ENCODE peak calls at places on chromosomes 7 and 10, in five cellular contexts. One of them, this sample, is unnamed. For H3K9me3, the result is how much of the 10 kb centered on the place peaks cover.

GRCh38 chr10:19920075-19920726 is 104.0 kb downstream of the PLXDC2 start:
- DNase-seq in heart right ventricle: no peak
- DNase-seq in right lobe of liver: no peak
- DNase-seq in tibial nerve: no peak
- DNase-seq in CD8-positive, alpha-beta T cell: no peak
- DNase-seq in this sample: no peak

GRCh38 chr10:44731271-44731670 is 179.9 kb upstream of the TMEM72 start:
- DNase-seq in right lobe of liver: no peak
- DNase-seq in CD8-positive, alpha-beta T cell: no peak
- DNase-seq in heart right ventricle: no peak
- DNase-seq in tibial nerve: no peak
- DNase-seq in this sample: no peak

GRCh38 chr10:127907411-127908105 is 655 bp downstream of the PTPRE start:
- DNase-seq in tibial nerve: no peak
- DNase-seq in CD8-positive, alpha-beta T cell: no peak
- DNase-seq in heart right ventricle: peak
- DNase-seq in right lobe of liver: peak
- DNase-seq in this sample: no peak

GRCh38 chr10:95841711-95842498 is 65.9 kb upstream of the CC2D2B start:
- DNase-seq in CD8-positive, alpha-beta T cell: peak
- DNase-seq in tibial nerve: peak
- DNase-seq in right lobe of liver: no peak
- DNase-seq in heart right ventricle: no peak
- DNase-seq in this sample: peak

GRCh38 chr10:124035306-124035927 is 58.0 kb downstream of the CHST15 start:
- DNase-seq in right lobe of liver: no peak
- DNase-seq in heart right ventricle: no peak
- DNase-seq in CD8-positive, alpha-beta T cell: no peak
- DNase-seq in tibial nerve: no peak
- DNase-seq in this sample: no peak

GRCh38 chr7:130277763-130278643 is 11.3 kb downstream of the CPA2 start:
- DNase-seq in right lobe of liver: peak
- DNase-seq in heart right ventricle: peak
- DNase-seq in tibial nerve: peak
- DNase-seq in CD8-positive, alpha-beta T cell: no peak
- DNase-seq in this sample: peak

GRCh38 chr10:79250259-79250658 is 97.0 kb upstream of the PPIF start:
- DNase-seq in right lobe of liver: peak
- DNase-seq in tibial nerve: no peak
- DNase-seq in heart right ventricle: peak
- DNase-seq in CD8-positive, alpha-beta T cell: no peak
- DNase-seq in this sample: peak

GRCh38 chr7:124041439-124041838 is 8.6 kb upstream of the TMEM229A start:
- DNase-seq in heart right ventricle: no peak
- DNase-seq in tibial nerve: no peak
- DNase-seq in CD8-positive, alpha-beta T cell: no peak
- DNase-seq in right lobe of liver: no peak
- DNase-seq in this sample: no peak

GRCh38 chr7:93249749-93250148 is 17.6 kb downstream of the VPS50 start:
- DNase-seq in heart right ventricle: no peak
- DNase-seq in right lobe of liver: no peak
- DNase-seq in CD8-positive, alpha-beta T cell: no peak
- DNase-seq in tibial nerve: no peak
- DNase-seq in this sample: no peak

GRCh38 chr7:111863269-111863668 is 301.0 kb upstream of the IMMP2L start:
- DNase-seq in heart right ventricle: no peak
- DNase-seq in CD8-positive, alpha-beta T cell: no peak
- DNase-seq in right lobe of liver: no peak
- DNase-seq in tibial nerve: no peak
- DNase-seq in this sample: no peak

GRCh38 chr10:62511656-62512055 is 137.5 kb downstream of the ZNF365 start:
- DNase-seq in right lobe of liver: no peak
- DNase-seq in tibial nerve: no peak
- DNase-seq in heart right ventricle: no peak
- DNase-seq in CD8-positive, alpha-beta T cell: no peak
- DNase-seq in this sample: no peak

GRCh38 chr7:82209200-82209599 is 234.4 kb downstream of the CACNA2D1 start:
- DNase-seq in right lobe of liver: no peak
- DNase-seq in tibial nerve: no peak
- DNase-seq in heart right ventricle: no peak
- DNase-seq in CD8-positive, alpha-beta T cell: no peak
- DNase-seq in this sample: no peak

GRCh38 chr10:59234814-59235429 is 58.5 kb downstream of the PHYHIPL start:
- DNase-seq in tibial nerve: peak
- DNase-seq in CD8-positive, alpha-beta T cell: no peak
- DNase-seq in heart right ventricle: no peak
- DNase-seq in right lobe of liver: no peak
- DNase-seq in this sample: no peak

GRCh38 chr10:22620140-22620857 is 94.1 kb downstream of the PIP4K2A start:
- DNase-seq in right lobe of liver: no peak
- DNase-seq in heart right ventricle: peak
- DNase-seq in CD8-positive, alpha-beta T cell: no peak
- DNase-seq in tibial nerve: peak
- DNase-seq in this sample: peak

GRCh38 chr10:102868976-102869289 is 337 bp upstream of the AS3MT start:
- DNase-seq in right lobe of liver: no peak
- DNase-seq in CD8-positive, alpha-beta T cell: no peak
- DNase-seq in tibial nerve: no peak
- DNase-seq in heart right ventricle: no peak
- DNase-seq in this sample: no peak

GRCh38 chr7:46532571-46532970 is 611.5 kb upstream of the IGFBP3 start:
- DNase-seq in tibial nerve: no peak
- DNase-seq in right lobe of liver: no peak
- DNase-seq in heart right ventricle: no peak
- DNase-seq in CD8-positive, alpha-beta T cell: no peak
- DNase-seq in this sample: no peak

GRCh38 chr10:71078454-71079145 is 133.8 kb upstream of the UNC5B start:
- DNase-seq in CD8-positive, alpha-beta T cell: no peak
- DNase-seq in heart right ventricle: no peak
- DNase-seq in right lobe of liver: peak
- DNase-seq in tibial nerve: no peak
- DNase-seq in this sample: peak

GRCh38 chr10:30743586-30743985 is 114.0 kb upstream of the LYZL2 start:
- DNase-seq in CD8-positive, alpha-beta T cell: no peak
- DNase-seq in right lobe of liver: no peak
- DNase-seq in heart right ventricle: no peak
- DNase-seq in tibial nerve: no peak
- DNase-seq in this sample: no peak

GRCh38 chr10:114477285-114477684 is 73.0 kb upstream of the AFAP1L2 start:
- DNase-seq in tibial nerve: peak
- DNase-seq in CD8-positive, alpha-beta T cell: no peak
- DNase-seq in heart right ventricle: no peak
- DNase-seq in right lobe of liver: no peak
- DNase-seq in this sample: peak

GRCh38 chr10:10327934-10328333 is 689.7 kb upstream of the CELF2 start:
- DNase-seq in heart right ventricle: no peak
- DNase-seq in CD8-positive, alpha-beta T cell: no peak
- DNase-seq in right lobe of liver: no peak
- DNase-seq in tibial nerve: no peak
- DNase-seq in this sample: no peak

GRCh38 chr7:101911800-101912705 is 94.6 kb downstream of the CUX1 start:
- DNase-seq in CD8-positive, alpha-beta T cell: no peak
- DNase-seq in right lobe of liver: peak
- DNase-seq in heart right ventricle: peak
- DNase-seq in tibial nerve: peak
- DNase-seq in this sample: peak

GRCh38 chr10:74078037-74078436 is 72.6 kb downstream of the AP3M1 start:
- DNase-seq in CD8-positive, alpha-beta T cell: no peak
- DNase-seq in tibial nerve: no peak
- DNase-seq in heart right ventricle: no peak
- DNase-seq in right lobe of liver: no peak
- DNase-seq in this sample: no peak

GRCh38 chr10:70782401-70783055 is 2.6 kb downstream of the TBATA start:
- DNase-seq in right lobe of liver: no peak
- DNase-seq in tibial nerve: no peak
- DNase-seq in heart right ventricle: no peak
- DNase-seq in CD8-positive, alpha-beta T cell: no peak
- DNase-seq in this sample: no peak

GRCh38 chr10:93595378-93596288 is 5.4 kb downstream of the RBP4 start:
- DNase-seq in heart right ventricle: no peak
- DNase-seq in CD8-positive, alpha-beta T cell: no peak
- DNase-seq in right lobe of liver: no peak
- DNase-seq in tibial nerve: no peak
- DNase-seq in this sample: no peak

GRCh38 chr10:123766761-123767160 is 100.6 kb downstream of the GPR26 start:
- DNase-seq in heart right ventricle: no peak
- DNase-seq in tibial nerve: no peak
- DNase-seq in right lobe of liver: no peak
- DNase-seq in CD8-positive, alpha-beta T cell: no peak
- DNase-seq in this sample: no peak

GRCh38 chr7:121158665-121159064 is 170.1 kb upstream of the WNT16 start:
- DNase-seq in right lobe of liver: no peak
- DNase-seq in tibial nerve: no peak
- DNase-seq in heart right ventricle: no peak
- DNase-seq in CD8-positive, alpha-beta T cell: no peak
- DNase-seq in this sample: no peak

GRCh38 chr10:88693392-88694020 is 12.5 kb upstream of the LIPK start:
- DNase-seq in right lobe of liver: no peak
- DNase-seq in heart right ventricle: no peak
- DNase-seq in tibial nerve: no peak
- DNase-seq in CD8-positive, alpha-beta T cell: no peak
- DNase-seq in this sample: no peak

GRCh38 chr7:45048748-45049147 is 40.0 kb downstream of the NACAD start:
- DNase-seq in heart right ventricle: no peak
- DNase-seq in right lobe of liver: no peak
- DNase-seq in tibial nerve: no peak
- DNase-seq in CD8-positive, alpha-beta T cell: no peak
- DNase-seq in this sample: no peak

GRCh38 chr7:35816514-35816913 is 15.7 kb downstream of the SEPTIN7 start:
- DNase-seq in CD8-positive, alpha-beta T cell: no peak
- DNase-seq in right lobe of liver: no peak
- DNase-seq in heart right ventricle: no peak
- DNase-seq in tibial nerve: no peak
- DNase-seq in this sample: no peak

DNA sequence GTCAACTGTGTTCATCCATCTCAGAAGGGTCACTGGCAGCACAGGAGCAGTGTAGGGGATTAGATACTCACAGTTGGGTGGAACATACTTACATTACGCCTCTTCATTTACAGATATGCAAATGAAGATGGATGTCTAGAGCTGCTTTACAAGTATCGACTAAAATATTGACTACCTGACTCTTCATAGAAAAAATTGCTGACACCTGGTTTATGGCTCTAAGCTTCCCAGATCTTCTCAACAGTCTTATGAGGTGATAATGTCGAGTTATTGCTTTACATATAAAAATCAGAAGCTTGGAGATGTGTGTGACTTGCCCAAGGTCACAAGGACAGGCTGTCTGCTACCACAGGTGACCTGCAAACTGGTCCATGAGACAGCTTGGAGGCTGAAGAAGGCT is 677.2 kb downstream of the TYW1 start:
- DNase-seq in CD8-positive, alpha-beta T cell: no peak
- DNase-seq in right lobe of liver: no peak
- DNase-seq in tibial nerve: no peak
- DNase-seq in heart right ventricle: no peak
- DNase-seq in this sample: no peak
- H3K9me3 ChIP-seq in CD8-positive, alpha-beta T cell: under half
- H3K9me3 ChIP-seq in right lobe of liver: under half
- H3K9me3 ChIP-seq in tibial nerve: under half
- H3K9me3 ChIP-seq in heart right ventricle: under half
- H3K9me3 ChIP-seq in this sample: under half

GRCh38 chr10:100786591-100786990 is 41.2 kb downstream of the PAX2 start:
- DNase-seq in right lobe of liver: no peak
- DNase-seq in heart right ventricle: no peak
- DNase-seq in CD8-positive, alpha-beta T cell: no peak
- DNase-seq in tibial nerve: no peak
- DNase-seq in this sample: no peak

GRCh38 chr10:100780324-100780723 is 34.9 kb downstream of the PAX2 start:
- DNase-seq in right lobe of liver: no peak
- DNase-seq in heart right ventricle: no peak
- DNase-seq in tibial nerve: no peak
- DNase-seq in CD8-positive, alpha-beta T cell: no peak
- DNase-seq in this sample: no peak

GRCh38 chr10:100782845-100783244 is 37.5 kb downstream of the PAX2 start:
- DNase-seq in tibial nerve: no peak
- DNase-seq in heart right ventricle: no peak
- DNase-seq in right lobe of liver: no peak
- DNase-seq in CD8-positive, alpha-beta T cell: no peak
- DNase-seq in this sample: no peak

GRCh38 chr10:100781145-100781665 is 35.8 kb downstream of the PAX2 start:
- DNase-seq in CD8-positive, alpha-beta T cell: no peak
- DNase-seq in tibial nerve: no peak
- DNase-seq in heart right ventricle: no peak
- DNase-seq in right lobe of liver: no peak
- DNase-seq in this sample: no peak

DNA sequence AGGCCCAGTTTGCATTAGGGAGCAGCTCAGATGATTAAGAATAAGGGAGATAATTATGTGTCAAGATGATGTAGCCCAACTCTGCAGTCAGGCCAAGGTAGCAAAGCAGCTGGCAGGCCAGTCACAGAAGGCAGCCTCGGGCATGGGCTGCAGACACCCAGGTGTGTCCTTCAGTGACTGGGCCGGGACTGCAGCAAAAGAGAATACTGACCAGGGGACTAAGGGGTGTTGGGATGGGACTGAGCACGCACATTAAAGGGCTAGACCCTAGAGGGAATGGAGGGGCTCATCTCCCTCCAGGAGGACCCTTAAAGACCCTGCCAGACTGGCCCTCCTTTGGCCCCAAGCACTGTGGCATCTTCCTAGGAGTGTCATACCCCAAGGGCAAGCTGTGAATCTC is 38.7 kb downstream of the PAX2 start:
- DNase-seq in tibial nerve: no peak
- DNase-seq in heart right ventricle: no peak
- DNase-seq in right lobe of liver: no peak
- DNase-seq in CD8-positive, alpha-beta T cell: no peak
- DNase-seq in this sample: no peak
- TF ChIP-seq CTCF in tibial nerve: no peak
- TF ChIP-seq CTCF in heart right ventricle: no peak
- TF ChIP-seq CTCF in right lobe of liver: no peak
- TF ChIP-seq CTCF in CD8-positive, alpha-beta T cell: no peak
- TF ChIP-seq CTCF in this sample: no peak

GRCh38 chr10:105971460-105971859 is 1193.0 kb downstream of the SORCS1 start:
- DNase-seq in heart right ventricle: no peak
- DNase-seq in CD8-positive, alpha-beta T cell: no peak
- DNase-seq in tibial nerve: no peak
- DNase-seq in right lobe of liver: no peak
- DNase-seq in this sample: no peak
- H3K9me3 ChIP-seq in heart right ventricle: under half
- H3K9me3 ChIP-seq in CD8-positive, alpha-beta T cell: under half
- H3K9me3 ChIP-seq in tibial nerve: under half
- H3K9me3 ChIP-seq in right lobe of liver: under half
- H3K9me3 ChIP-seq in this sample: under half

GRCh38 chr7:117129538-117129955 is 176.2 kb downstream of the ST7 start:
- DNase-seq in right lobe of liver: no peak
- DNase-seq in heart right ventricle: no peak
- DNase-seq in tibial nerve: no peak
- DNase-seq in CD8-positive, alpha-beta T cell: no peak
- DNase-seq in this sample: peak

GRCh38 chr7:117124585-117125220 is 171.4 kb downstream of the ST7 start:
- DNase-seq in heart right ventricle: peak
- DNase-seq in right lobe of liver: peak
- DNase-seq in tibial nerve: peak
- DNase-seq in CD8-positive, alpha-beta T cell: peak
- DNase-seq in this sample: peak

GRCh38 chr7:117126631-117127030 is 173.3 kb downstream of the ST7 start:
- DNase-seq in right lobe of liver: no peak
- DNase-seq in CD8-positive, alpha-beta T cell: no peak
- DNase-seq in heart right ventricle: no peak
- DNase-seq in tibial nerve: no peak
- DNase-seq in this sample: no peak

GRCh38 chr7:117130262-117130661 is 177.0 kb downstream of the ST7 start:
- DNase-seq in heart right ventricle: no peak
- DNase-seq in tibial nerve: no peak
- DNase-seq in CD8-positive, alpha-beta T cell: no peak
- DNase-seq in right lobe of liver: no peak
- DNase-seq in this sample: no peak

GRCh38 chr7:117127585-117128168 is 174.4 kb downstream of the ST7 start:
- DNase-seq in tibial nerve: peak
- DNase-seq in heart right ventricle: no peak
- DNase-seq in right lobe of liver: no peak
- DNase-seq in CD8-positive, alpha-beta T cell: peak
- DNase-seq in this sample: peak
- TF ChIP-seq CTCF in tibial nerve: peak
- TF ChIP-seq CTCF in heart right ventricle: peak
- TF ChIP-seq CTCF in right lobe of liver: peak
- TF ChIP-seq CTCF in CD8-positive, alpha-beta T cell: peak
- TF ChIP-seq CTCF in this sample: peak

This sample was measured in tibial artery.